ENCODE peak calls at places on chromosomes 5 and 9, in five cellular contexts. K, A, R, L and U are unnamed samples.
A peak's percentile ranks its signal among the peaks of the same experiment; 100 is the strongest.

GRCh38 chr5:60297658-60298057 is 402.3 kb downstream of the DEPDC1B start:
- DNase-seq in K (no peak), A (no peak), R (no peak), L (no peak), U (no peak)

GRCh38 chr5:2898661-2899060 is 147.2 kb upstream of the IRX2 start:
- DNase-seq in A (no peak), R (no peak), K (peak; percentile 74), L (no peak), U (no peak)

GRCh38 chr9:134065720-134066419 is 2.0 kb downstream of the BRD3 start:
- DNase-seq in L (no peak), K (peak; percentile 85), R (no peak), A (peak; percentile 72), U (peak; percentile 64)

GRCh38 chr9:129174724-129175514 is 3.1 kb downstream of the IER5L start:
- DNase-seq in R (peak; percentile 88), L (peak; percentile 87), A (peak; percentile 95), K (peak; percentile 96), U (peak; percentile 78)

GRCh38 chr5:59738039-59738438 is 155.5 kb downstream of the PDE4D start:
- DNase-seq in K (no peak), L (no peak), R (no peak), A (no peak), U (no peak)

GRCh38 chr5:172524573-172525021 is 70.3 kb upstream of the SH3PXD2B start:
- DNase-seq in L (no peak), A (peak; percentile 1), R (no peak), K (peak; percentile 63), U (no peak)

GRCh38 chr9:100637787-100638186 is 59.9 kb downstream of the CAVIN4 start:
- DNase-seq in A (no peak), R (no peak), L (no peak), K (no peak), U (peak; percentile 18)

GRCh38 chr9:132818588-132818987 is 59.5 kb downstream of the AK8 start:
- DNase-seq in K (no peak), A (no peak), L (no peak), R (no peak), U (no peak)

GRCh38 chr5:160213537-160213936 is 15.8 kb upstream of the FABP6 start:
- DNase-seq in A (no peak), K (no peak), L (no peak), R (no peak), U (peak; percentile 66)

GRCh38 chr9:23492126-23493002 is 333.7 kb downstream of the ELAVL2 start:
- DNase-seq in R (no peak), L (no peak), A (peak; percentile 17), K (no peak), U (peak; percentile 62)

GRCh38 chr5:143190260-143190810 is 213.2 kb downstream of the NR3C1 start:
- DNase-seq in R (no peak), L (no peak), A (no peak), K (no peak), U (no peak)

GRCh38 chr5:94983861-94984535 is 300.9 kb downstream of the MCTP1 start:
- DNase-seq in L (no peak), K (no peak), A (peak; percentile 72), R (no peak), U (peak; percentile 18)

GRCh38 chr5:124906339-124907097 is 160.1 kb upstream of the ZNF608 start:
- DNase-seq in L (peak; percentile 55), K (peak; percentile 86), R (no peak), A (peak; percentile 35), U (peak; percentile 62)

GRCh38 chr5:64775288-64775687 is 6.6 kb downstream of the CWC27 start:
- DNase-seq in A (no peak), R (no peak), K (no peak), L (no peak), U (no peak)

GRCh38 chr9:73643379-73644013 is 491.8 kb downstream of the ANXA1 start:
- DNase-seq in R (no peak), K (no peak), A (no peak), L (no peak), U (no peak)

GRCh38 chr5:172140866-172141265 is 47.2 kb downstream of the STK10 start:
- DNase-seq in A (no peak), R (no peak), K (no peak), L (no peak), U (no peak)

GRCh38 chr5:158484246-158484645 is 615.5 kb downstream of the EBF1 start:
- DNase-seq in A (peak; percentile 29), K (no peak), L (no peak), R (no peak), U (no peak)

GRCh38 chr5:22787807-22788206 is 65.3 kb downstream of the CDH12 start:
- DNase-seq in R (no peak), A (no peak), K (no peak), L (no peak), U (no peak)

GRCh38 chr9:92385953-92386352 is 18.4 kb downstream of the OGN start:
- DNase-seq in K (no peak), R (no peak), L (no peak), A (no peak), U (peak; percentile 25)

GRCh38 chr9:108953983-108954574 is 19.9 kb downstream of the ABITRAM start:
- DNase-seq in K (no peak), L (no peak), R (peak; percentile 72), A (peak; percentile 62), U (peak; percentile 60)

GRCh38 chr5:98787131-98787719 is 13.8 kb downstream of the RGMB start:
- DNase-seq in R (no peak), K (no peak), L (no peak), A (no peak), U (no peak)

GRCh38 chr5:34982823-34983222 is 53.5 kb downstream of the DNAJC21 start:
- DNase-seq in L (no peak), K (no peak), R (no peak), A (no peak), U (no peak)

GRCh38 chr5:158943057-158943456 is 156.7 kb downstream of the EBF1 start:
- DNase-seq in K (no peak), R (peak; percentile 80), L (peak; percentile 30), A (peak; percentile 83), U (peak; percentile 99)

GRCh38 chr5:109953821-109954220 is 264.1 kb downstream of the MAN2A1 start:
- DNase-seq in L (no peak), R (no peak), K (no peak), A (peak; percentile 63), U (no peak)

GRCh38 chr5:149581192-149581861 is at the start of gene ARHGEF37:
- DNase-seq in L (peak; percentile 96), R (no peak), A (peak; percentile 82), K (peak; percentile 96), U (peak; percentile 38)

GRCh38 chr5:67998709-67999251 is 216.8 kb upstream of the PIK3R1 start:
- DNase-seq in A (peak; percentile 52), R (peak; percentile 86), K (peak; percentile 94), L (peak; percentile 44), U (peak; percentile 95)

GRCh38 chr5:34599471-34600117 is 56.5 kb upstream of the RAI14 start:
- DNase-seq in L (no peak), A (no peak), R (no peak), K (no peak), U (no peak)

GRCh38 chr5:143355710-143356109 is 47.8 kb downstream of the NR3C1 start:
- DNase-seq in R (peak; percentile 93), A (peak; percentile 78), K (peak; percentile 91), L (peak; percentile 26), U (peak; percentile 88)

GRCh38 chr5:51271261-51271660 is 112.0 kb upstream of the ISL1 start:
- DNase-seq in L (no peak), R (no peak), A (no peak), K (no peak), U (no peak)

GRCh38 chr9:2657427-2657826 is 35.8 kb downstream of the VLDLR start:
- DNase-seq in L (no peak), K (no peak), A (no peak), R (no peak), U (no peak)

GRCh38 chr5:134073404-134073803 is 41.1 kb upstream of the TCF7 start:
- DNase-seq in A (no peak), L (no peak), K (no peak), R (no peak), U (no peak)

GRCh38 chr5:108726446-108727091 is 21.1 kb upstream of the FER start:
- DNase-seq in K (no peak), A (peak; percentile 16), L (no peak), R (no peak), U (no peak)

GRCh38 chr5:120446068-120446492 is 18.0 kb upstream of the PRR16 start:
- DNase-seq in R (peak; percentile 87), A (peak; percentile 59), K (no peak), L (no peak), U (peak; percentile 80)

GRCh38 chr9:93088656-93089015 is 7.4 kb upstream of the CARD19 start:
- DNase-seq in K (peak; percentile 52), L (no peak), A (no peak), R (no peak), U (no peak)

GRCh38 chr9:34443533-34443932 is 14.8 kb downstream of the FAM219A start:
- DNase-seq in R (no peak), A (no peak), K (no peak), L (no peak), U (no peak)

GRCh38 chr5:388266-389196 is 54.4 kb upstream of the EXOC3 start:
- DNase-seq in A (no peak), K (peak; percentile 85), R (no peak), L (no peak), U (no peak)